ENCODE peak calls at places on chromosomes 7 and 10, in four cellular contexts. O is HFF-Myc, U is AG10803, N is mammary epithelial cell. B is an unnamed sample.

GRCh38 chr10:12699258-12699700 is 302.2 kb downstream of the CCDC3 start:
- DNase-seq in O (no peak), U (peak), N (no peak), B (no peak)

GRCh38 chr10:44925224-44925623 is 14.1 kb downstream of the TMEM72 start:
- DNase-seq in O (no peak), U (no peak), N (no peak), B (peak)

GRCh38 chr7:141792526-141792925 is 2.5 kb downstream of the TAS2R5 start:
- DNase-seq in O (no peak), U (peak), N (peak), B (no peak)

GRCh38 chr7:80134105-80134535 is 511 bp upstream of the GNAI1 start:
- DNase-seq in O (no peak), U (no peak), N (no peak), B (no peak)

GRCh38 chr10:69303632-69304035 is 25.3 kb downstream of the HK1 start:
- DNase-seq in O (no peak), U (no peak), N (peak), B (peak)

GRCh38 chr7:43808410-43808809 is 49.9 kb downstream of the BLVRA start:
- DNase-seq in O (no peak), U (no peak), N (no peak), B (no peak)

GRCh38 chr10:46330881-46331280 is 44.1 kb downstream of the ANTXRL start:
- DNase-seq in O (no peak), U (no peak), N (no peak), B (no peak)

GRCh38 chr7:82625377-82625776 is 181.8 kb upstream of the CACNA2D1 start:
- DNase-seq in O (no peak), U (no peak), N (no peak), B (no peak)

GRCh38 chr10:80468002-80468401 is 13.9 kb downstream of the TSPAN14 start:
- DNase-seq in O (no peak), U (no peak), N (no peak), B (peak)

GRCh38 chr10:48489099-48489498 is 115.8 kb downstream of the ARHGAP22 start:
- DNase-seq in O (no peak), U (no peak), N (no peak), B (no peak)

GRCh38 chr10:126392469-126392868 is 4.2 kb upstream of the ADAM12 start:
- DNase-seq in O (no peak), U (no peak), N (no peak), B (no peak)

GRCh38 chr7:32058017-32058416 is 12.2 kb downstream of the PDE1C start:
- DNase-seq in O (no peak), U (no peak), N (peak), B (no peak)

GRCh38 chr7:86814980-86815379 is 171.3 kb downstream of the GRM3 start:
- DNase-seq in O (no peak), U (peak), N (no peak), B (peak)

GRCh38 chr10:79403441-79404230 is 41.8 kb downstream of the ZCCHC24 start:
- DNase-seq in O (no peak), U (peak), N (peak), B (peak)

GRCh38 chr7:40133561-40134427 is 628 bp downstream of the MPLKIP start:
- DNase-seq in O (no peak), U (peak), N (no peak), B (peak)

GRCh38 chr10:14146005-14146404 is 184.7 kb downstream of the FRMD4A start:
- DNase-seq in O (peak), U (peak), N (no peak), B (peak)

GRCh38 chr7:139720705-139721231 is 57.0 kb downstream of the HIPK2 start:
- DNase-seq in O (no peak), U (peak), N (no peak), B (peak)

GRCh38 chr7:149683898-149684297 is 89.5 kb downstream of the ZNF467 start:
- DNase-seq in O (no peak), U (no peak), N (no peak), B (no peak)

GRCh38 chr10:124175701-124176100 is 82.3 kb upstream of the CHST15 start:
- DNase-seq in O (no peak), U (no peak), N (no peak), B (no peak)

GRCh38 chr7:106217089-106217542 is 67.7 kb downstream of the NAMPT start:
- DNase-seq in O (peak), U (peak), N (peak), B (peak)

GRCh38 chr7:71408276-71408675 is 276.3 kb downstream of the GALNT17 start:
- DNase-seq in O (no peak), U (no peak), N (no peak), B (no peak)

GRCh38 chr10:119290301-119291036 is 83.1 kb downstream of the GRK5 start:
- DNase-seq in O (no peak), U (peak), N (no peak), B (peak)

GRCh38 chr7:68147621-68148238 is 1151.1 kb downstream of the TYW1 start:
- DNase-seq in O (no peak), U (no peak), N (no peak), B (no peak)

GRCh38 chr10:52353960-52354394 is 39.9 kb downstream of the DKK1 start:
- DNase-seq in O (no peak), U (peak), N (peak), B (peak)

GRCh38 chr7:107768263-107768662 is 24.3 kb downstream of the CBLL1 start:
- DNase-seq in O (no peak), U (no peak), N (peak), B (no peak)

GRCh38 chr10:104314591-104315485 is 23.4 kb downstream of the ITPRIP start:
- DNase-seq in O (no peak), U (no peak), N (no peak), B (no peak)

GRCh38 chr10:1102392-1102791 is 46.2 kb downstream of the WDR37 start:
- DNase-seq in O (no peak), U (no peak), N (no peak), B (no peak)

GRCh38 chr7:12765431-12766100 is 78.1 kb downstream of the ARL4A start:
- DNase-seq in O (no peak), U (peak), N (no peak), B (peak)

GRCh38 chr10:29949411-29950011 is 109.9 kb downstream of the JCAD start:
- DNase-seq in O (peak), U (peak), N (peak), B (peak)

GRCh38 chr10:108755661-108756060 is 1167.7 kb downstream of the XPNPEP1 start:
- DNase-seq in O (no peak), U (peak), N (no peak), B (no peak)

GRCh38 chr7:132800522-132800921 is 224.3 kb upstream of the PLXNA4 start:
- DNase-seq in O (no peak), U (no peak), N (peak), B (no peak)

GRCh38 chr10:69679736-69680135 is 49.7 kb downstream of the FAM241B start:
- DNase-seq in O (no peak), U (no peak), N (no peak), B (no peak)

GRCh38 chr7:157007470-157008066 is 2.9 kb downstream of the MNX1 start:
- DNase-seq in O (no peak), U (no peak), N (no peak), B (no peak)

GRCh38 chr7:101912711-101913110 is 95.3 kb downstream of the CUX1 start:
- DNase-seq in O (no peak), U (no peak), N (no peak), B (peak)

GRCh38 chr10:96743988-96744585 is 23.8 kb upstream of the PIK3AP1 start:
- DNase-seq in O (no peak), U (peak), N (no peak), B (peak)

GRCh38 chr7:86454753-86455152 is 189.0 kb upstream of the GRM3 start:
- DNase-seq in O (no peak), U (no peak), N (no peak), B (no peak)

GRCh38 chr7:66557214-66558200 is 71.2 kb upstream of the KCTD7 start:
- DNase-seq in O (no peak), U (peak), N (peak), B (peak)

GRCh38 chr10:109403551-109403950 is 519.8 kb downstream of the XPNPEP1 start:
- DNase-seq in O (no peak), U (no peak), N (no peak), B (no peak)

GRCh38 chr10:75079436-75080083 is 31.9 kb upstream of the SAMD8 start:
- DNase-seq in O (no peak), U (no peak), N (no peak), B (no peak)

GRCh38 chr7:29120955-29121354 is 25.4 kb downstream of the CPVL start:
- DNase-seq in O (no peak), U (no peak), N (no peak), B (no peak)
- H3K4me3 ChIP-seq in O (no peak), U (no peak), N (no peak), B (no peak)

DNA sequence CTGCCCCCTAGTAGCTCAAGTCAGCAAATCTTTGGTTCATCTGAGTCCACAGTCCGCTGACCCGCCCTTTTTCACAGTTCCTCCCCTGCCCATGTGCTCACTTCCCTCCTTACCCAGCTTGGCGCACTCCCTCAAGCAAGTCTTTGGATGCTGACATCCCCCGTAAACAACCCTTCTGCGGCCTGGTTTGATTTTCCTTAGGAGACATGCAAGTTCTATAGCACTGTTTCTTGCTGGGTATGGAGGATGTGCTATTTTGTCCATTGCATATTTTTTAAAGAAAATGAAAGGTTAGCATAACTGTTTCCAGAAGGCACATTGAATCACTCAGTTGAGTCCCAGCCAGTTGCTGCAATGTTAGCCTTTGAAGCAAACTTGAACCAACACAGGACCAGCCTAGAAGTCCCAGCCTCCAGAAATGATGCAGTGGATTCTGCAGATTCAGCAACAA is 38.2 kb downstream of the HTRA1 start:
- DNase-seq in O (no peak), U (peak), N (no peak), B (peak)
- TF ChIP-seq CTCF in O (no peak), U (no peak), N (no peak), B (no peak)

GRCh38 chr7:116501425-116502167 is 2.1 kb downstream of the CAV2 start:
- DNase-seq in O (no peak), U (peak), N (peak), B (peak)
- H3K4me3 ChIP-seq in O (peak), U (peak), N (peak), B (peak)

DNA sequence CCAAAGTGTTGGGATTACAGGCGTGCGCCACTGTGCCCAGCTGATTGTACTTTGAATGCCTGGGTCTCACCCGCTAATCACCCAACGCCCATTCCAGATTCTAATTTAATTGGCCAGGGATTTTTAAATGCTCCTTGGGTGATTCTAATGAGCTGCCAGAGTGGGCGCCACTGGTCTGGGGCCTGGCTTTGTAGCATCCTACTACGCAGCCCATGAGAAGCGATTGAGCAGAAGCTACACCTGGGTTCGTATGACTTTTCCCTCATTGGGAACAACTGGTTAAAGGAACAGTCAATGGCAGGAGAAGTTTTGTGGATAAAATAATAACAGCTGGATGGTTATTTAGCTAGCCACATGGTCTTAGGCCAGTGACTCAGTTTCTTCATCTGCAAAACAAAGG is 108.0 kb downstream of the SPAG6 start:
- DNase-seq in O (no peak), U (no peak), N (no peak), B (no peak)
- TF ChIP-seq CTCF in O (no peak), U (no peak), N (no peak), B (no peak)